ENCODE peak calls at places on chromosomes 1 and 21, in four cellular contexts. Q is testis, T is BE2C, K is colonic mucosa. G is an unnamed sample. For H3K27me3, the result is how much of the 10 kb centered on the place peaks cover.

GRCh38 chr1:240285541-240285940 is 193.9 kb downstream of the FMN2 start:
- DNase-seq in Q (no peak), T (no peak), K (no peak), G (peak)

GRCh38 chr1:110292327-110292741 is 46.8 kb upstream of the RBM15 start:
- DNase-seq in K (peak), T (no peak), Q (no peak), G (no peak)

GRCh38 chr1:66671472-66671871 is 80.8 kb upstream of the DYNLT5 start:
- DNase-seq in Q (no peak), K (no peak), T (no peak), G (no peak)

GRCh38 chr1:164659621-164660414 is 100.8 kb downstream of the PBX1 start:
- DNase-seq in T (no peak), K (peak), Q (no peak), G (no peak)

GRCh38 chr1:52633291-52633754 is 355 bp downstream of the SHISAL2A start:
- DNase-seq in K (no peak), T (peak), Q (no peak), G (peak)

GRCh38 chr1:204685236-204686006 is at the start of gene LRRN2:
- DNase-seq in K (peak), Q (peak), T (peak), G (peak)

GRCh38 chr1:200373811-200374231 is 36.0 kb downstream of the ZNF281 start:
- DNase-seq in Q (no peak), T (no peak), K (no peak), G (no peak)

GRCh38 chr1:36458910-36459309 is 5.3 kb downstream of the MRPS15 start:
- DNase-seq in K (no peak), Q (no peak), T (no peak), G (no peak)

GRCh38 chr1:241586905-241587532 is 53.1 kb downstream of the CHML start:
- DNase-seq in T (no peak), Q (no peak), K (no peak), G (no peak)

GRCh38 chr21:35428489-35428888 is 379.4 kb upstream of the RUNX1 start:
- DNase-seq in T (no peak), K (no peak), Q (peak), G (peak)

GRCh38 chr1:40633563-40634376 is 31.7 kb downstream of the RIMS3 start:
- DNase-seq in T (peak), K (peak), Q (peak), G (peak)

GRCh38 chr1:64663654-64664053 is 81.2 kb upstream of the RAVER2 start:
- DNase-seq in T (peak), K (no peak), Q (no peak), G (peak)

GRCh38 chr1:184049291-184049690 is 2.2 kb upstream of the TSEN15 start:
- DNase-seq in Q (no peak), T (no peak), K (no peak), G (no peak)

GRCh38 chr1:226964611-226965486 is 24.8 kb downstream of the COQ8A start:
- DNase-seq in T (no peak), K (no peak), Q (no peak), G (no peak)

GRCh38 chr1:37677808-37678207 is 14.5 kb upstream of the CDCA8 start:
- DNase-seq in K (no peak), Q (no peak), T (no peak), G (no peak)

DNA sequence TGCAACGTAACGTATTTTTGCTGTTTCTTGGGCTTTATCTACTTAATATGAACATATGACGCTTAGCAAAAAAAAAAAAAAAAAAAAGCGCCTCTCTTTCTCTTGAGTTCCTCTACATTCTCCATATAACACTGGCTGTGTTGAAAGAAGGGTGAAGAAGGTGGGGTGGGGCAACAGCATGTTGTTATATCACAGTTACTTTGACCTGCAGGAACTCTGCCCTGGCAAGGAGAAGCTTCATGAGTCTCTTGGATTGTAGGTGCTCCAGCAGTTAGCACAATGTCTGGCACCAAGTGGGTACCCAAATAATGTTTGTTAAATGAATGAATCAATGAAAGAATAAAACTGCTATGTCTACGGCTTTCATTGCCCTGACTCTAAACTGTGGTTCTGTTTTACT is 162.6 kb downstream of the ATG4C start:
- DNase-seq in K (no peak), T (no peak), Q (no peak), G (no peak)
- H3K27me3 ChIP-seq in K (under half), T (under half), Q (under half), G (under half)

DNA sequence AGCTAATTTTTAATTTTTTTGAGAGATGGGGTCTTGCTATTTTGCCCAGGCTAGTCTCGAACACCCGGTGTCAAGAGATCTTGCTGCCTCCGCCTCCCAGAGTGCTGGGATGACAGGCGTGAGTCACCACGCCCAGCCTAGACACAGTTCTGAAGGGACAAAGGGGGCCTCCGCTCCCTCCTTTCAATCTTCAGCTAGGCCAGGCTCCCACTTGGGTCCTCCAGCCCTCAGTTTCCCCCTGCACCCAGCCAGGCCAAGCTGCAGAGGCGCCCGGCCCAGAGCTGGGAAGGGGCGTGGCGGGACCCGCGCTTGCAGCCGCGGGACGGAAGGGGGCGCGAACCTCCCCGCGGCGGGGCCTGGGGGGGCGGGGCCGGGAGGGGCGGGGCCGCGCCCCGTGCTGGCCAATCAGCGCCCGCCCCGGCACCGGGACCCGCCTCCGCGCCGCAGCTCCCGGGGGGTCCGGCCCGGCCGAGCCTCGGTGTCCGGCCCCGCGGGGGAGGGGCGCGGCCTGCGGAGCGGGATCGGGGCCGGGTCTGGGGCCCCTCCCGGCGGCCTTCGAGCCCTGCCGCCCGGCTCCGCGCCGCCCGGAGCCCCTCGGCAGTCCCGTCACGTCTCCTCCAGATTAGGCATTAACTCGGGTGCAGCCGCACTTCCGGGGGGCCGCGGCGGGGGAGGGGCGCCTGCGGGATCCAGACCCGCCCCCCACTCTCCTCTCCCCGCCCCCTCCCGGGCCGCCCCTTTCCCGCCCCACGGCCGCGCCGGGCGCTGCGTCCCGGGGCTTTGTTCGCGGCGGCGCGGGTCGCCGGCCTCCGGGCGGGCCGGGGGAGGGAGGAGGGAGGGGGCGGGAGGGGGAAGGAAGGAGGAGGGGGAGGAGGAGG is 559 bp upstream of the AGRN start:
- DNase-seq in K (peak), Q (peak), T (peak), G (peak)
- TF ChIP-seq CTCF in K (peak), Q (peak), T (peak), G (peak)

DNA sequence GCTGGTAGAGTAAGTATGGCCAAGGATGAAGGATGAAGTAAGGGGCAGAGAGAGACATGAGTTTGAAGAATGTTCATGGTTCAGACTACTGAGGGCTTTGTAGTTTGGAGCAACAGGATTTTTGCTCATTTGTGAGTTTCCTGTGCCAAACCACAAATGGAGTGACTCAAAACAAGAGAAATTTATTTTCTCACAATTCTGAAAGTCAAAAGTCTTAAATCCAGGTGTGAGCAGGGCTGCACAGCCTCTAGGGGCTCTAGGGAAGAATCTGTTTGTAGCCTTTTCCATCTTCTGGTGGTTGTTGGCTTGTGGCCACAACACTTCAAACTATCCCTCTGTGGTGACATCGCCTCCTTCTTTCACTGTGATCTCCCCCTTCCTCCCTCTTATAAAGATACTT is 58.9 kb downstream of the RHOU start:
- DNase-seq in T (no peak), K (no peak), Q (no peak), G (no peak)
- H3K4me3 ChIP-seq in T (no peak), K (no peak), Q (no peak), G (no peak)

DNA sequence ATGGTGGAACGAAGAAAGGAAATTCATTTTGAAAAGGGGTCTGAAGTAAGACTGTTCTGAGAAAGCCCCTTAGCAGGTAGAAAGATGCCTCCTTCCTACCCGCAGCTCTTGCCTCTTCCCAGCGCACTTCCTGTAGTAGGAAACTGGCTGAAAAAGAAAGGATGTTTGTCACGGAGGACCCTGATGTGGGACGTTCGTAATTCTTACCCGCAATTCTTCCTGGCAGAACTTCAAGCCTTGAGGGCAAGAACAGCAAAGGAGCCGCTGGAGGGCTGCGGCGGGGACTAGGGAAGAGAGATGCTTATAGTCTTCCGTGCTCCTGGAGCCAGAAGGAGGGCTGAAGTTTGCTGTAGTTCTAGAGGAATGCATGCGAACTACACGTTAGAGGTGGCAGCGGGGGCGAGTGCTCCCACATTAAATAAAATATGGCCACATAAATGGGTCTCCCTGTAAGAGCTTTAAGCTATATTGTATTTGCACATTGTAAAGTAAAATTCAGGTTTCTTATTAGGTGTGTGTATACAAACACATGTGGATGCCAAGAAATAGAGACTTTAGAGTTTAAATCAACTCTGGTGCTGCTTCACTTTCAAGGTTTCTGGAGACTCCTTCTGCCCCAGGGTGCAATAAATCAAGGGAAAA is 6.4 kb downstream of the C1orf53 start:
- DNase-seq in Q (no peak), T (no peak), K (no peak), G (no peak)
- H3K27me3 ChIP-seq in Q (under half), T (under half), K (half or more), G (half or more)

DNA sequence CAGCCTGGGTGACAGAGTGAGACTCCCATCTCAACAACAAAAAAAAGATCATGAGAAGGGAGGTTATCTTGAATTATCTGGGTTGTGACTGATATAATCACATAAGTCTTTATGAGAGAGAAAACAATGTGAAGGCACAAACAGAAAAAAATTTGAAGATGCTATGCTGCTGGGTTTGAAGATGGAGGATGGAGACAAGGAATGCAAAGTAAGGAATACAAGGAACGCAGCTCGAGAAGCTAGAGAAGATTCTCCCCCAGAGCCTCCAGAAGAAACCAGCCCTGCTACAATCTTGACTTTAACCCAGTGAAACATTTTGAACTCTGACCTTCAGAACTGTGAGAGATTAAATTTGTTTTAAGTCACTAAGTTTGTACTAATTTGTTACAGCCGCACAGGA is 15.1 kb downstream of the EVI5 start:
- DNase-seq in Q (no peak), T (no peak), K (no peak), G (no peak)
- TF ChIP-seq CTCF in Q (no peak), T (no peak), K (no peak), G (no peak)